ENCODE peak calls at places on chromosomes 11 and 22, in eight cellular contexts. One of them, this sample, is unnamed.

GRCh38 chr11:116124916-116125714 is 620.9 kb upstream of the CADM1 start:
- DNase-seq in CD8-positive, alpha-beta T cell: no peak
- DNase-seq in astrocyte of the hippocampus: no peak
- DNase-seq in anterior cingulate cortex: no peak
- DNase-seq in NCI-H460: no peak
- DNase-seq in fibroblast of the conjunctiva: no peak
- DNase-seq in NCI-H2029 treated with DMSO at 0.1 percent for 48 hours: no peak
- DNase-seq in effector memory CD8-positive, alpha-beta T cell: no peak
- DNase-seq in this sample: no peak

GRCh38 chr11:117814766-117815261 is 9.7 kb downstream of the FXYD2 start:
- DNase-seq in anterior cingulate cortex: peak; percentile 8
- DNase-seq in effector memory CD8-positive, alpha-beta T cell: peak; percentile 84
- DNase-seq in fibroblast of the conjunctiva: no peak
- DNase-seq in astrocyte of the hippocampus: peak; percentile 50
- DNase-seq in NCI-H460: no peak
- DNase-seq in NCI-H2029 treated with DMSO at 0.1 percent for 48 hours: peak; percentile 91
- DNase-seq in CD8-positive, alpha-beta T cell: peak; percentile 82
- DNase-seq in this sample: peak; percentile 58

GRCh38 chr22:30890689-30891442 is 77.7 kb downstream of the MORC2 start:
- DNase-seq in anterior cingulate cortex: no peak
- DNase-seq in fibroblast of the conjunctiva: no peak
- DNase-seq in effector memory CD8-positive, alpha-beta T cell: no peak
- DNase-seq in astrocyte of the hippocampus: peak; percentile 42
- DNase-seq in NCI-H2029 treated with DMSO at 0.1 percent for 48 hours: no peak
- DNase-seq in NCI-H460: peak; percentile 1
- DNase-seq in CD8-positive, alpha-beta T cell: no peak
- DNase-seq in this sample: peak; percentile 47

GRCh38 chr11:70024036-70024772 is 53.9 kb upstream of the ANO1 start:
- DNase-seq in fibroblast of the conjunctiva: no peak
- DNase-seq in NCI-H2029 treated with DMSO at 0.1 percent for 48 hours: no peak
- DNase-seq in effector memory CD8-positive, alpha-beta T cell: no peak
- DNase-seq in anterior cingulate cortex: no peak
- DNase-seq in astrocyte of the hippocampus: no peak
- DNase-seq in NCI-H460: no peak
- DNase-seq in CD8-positive, alpha-beta T cell: no peak
- DNase-seq in this sample: no peak

GRCh38 chr11:30321321-30321720 is 1.6 kb upstream of the ARL14EP start:
- DNase-seq in astrocyte of the hippocampus: no peak
- DNase-seq in anterior cingulate cortex: no peak
- DNase-seq in fibroblast of the conjunctiva: no peak
- DNase-seq in NCI-H460: no peak
- DNase-seq in effector memory CD8-positive, alpha-beta T cell: no peak
- DNase-seq in NCI-H2029 treated with DMSO at 0.1 percent for 48 hours: no peak
- DNase-seq in CD8-positive, alpha-beta T cell: no peak
- DNase-seq in this sample: no peak

GRCh38 chr11:45777127-45777969 is 27.6 kb upstream of the SLC35C1 start:
- DNase-seq in NCI-H2029 treated with DMSO at 0.1 percent for 48 hours: no peak
- DNase-seq in CD8-positive, alpha-beta T cell: no peak
- DNase-seq in anterior cingulate cortex: no peak
- DNase-seq in effector memory CD8-positive, alpha-beta T cell: no peak
- DNase-seq in NCI-H460: no peak
- DNase-seq in fibroblast of the conjunctiva: no peak
- DNase-seq in astrocyte of the hippocampus: no peak
- DNase-seq in this sample: no peak

GRCh38 chr11:121714356-121714755 is 261.6 kb upstream of the SORL1-AS1 start:
- DNase-seq in astrocyte of the hippocampus: no peak
- DNase-seq in effector memory CD8-positive, alpha-beta T cell: no peak
- DNase-seq in fibroblast of the conjunctiva: no peak
- DNase-seq in NCI-H2029 treated with DMSO at 0.1 percent for 48 hours: no peak
- DNase-seq in NCI-H460: no peak
- DNase-seq in anterior cingulate cortex: no peak
- DNase-seq in CD8-positive, alpha-beta T cell: no peak
- DNase-seq in this sample: no peak

GRCh38 chr11:6627762-6628241 is 8.6 kb upstream of the TPP1 start:
- DNase-seq in anterior cingulate cortex: no peak
- DNase-seq in effector memory CD8-positive, alpha-beta T cell: no peak
- DNase-seq in astrocyte of the hippocampus: no peak
- DNase-seq in CD8-positive, alpha-beta T cell: no peak
- DNase-seq in NCI-H460: no peak
- DNase-seq in fibroblast of the conjunctiva: no peak
- DNase-seq in NCI-H2029 treated with DMSO at 0.1 percent for 48 hours: no peak
- DNase-seq in this sample: no peak

GRCh38 chr11:102138223-102138622 is 28.0 kb downstream of the YAP1 start:
- DNase-seq in astrocyte of the hippocampus: peak; percentile 23
- DNase-seq in NCI-H460: no peak
- DNase-seq in anterior cingulate cortex: no peak
- DNase-seq in effector memory CD8-positive, alpha-beta T cell: no peak
- DNase-seq in CD8-positive, alpha-beta T cell: no peak
- DNase-seq in NCI-H2029 treated with DMSO at 0.1 percent for 48 hours: no peak
- DNase-seq in fibroblast of the conjunctiva: no peak
- DNase-seq in this sample: no peak

GRCh38 chr22:49878206-49878605 is 24.6 kb downstream of the ZBED4 start:
- DNase-seq in fibroblast of the conjunctiva: no peak
- DNase-seq in effector memory CD8-positive, alpha-beta T cell: no peak
- DNase-seq in anterior cingulate cortex: no peak
- DNase-seq in NCI-H2029 treated with DMSO at 0.1 percent for 48 hours: no peak
- DNase-seq in NCI-H460: no peak
- DNase-seq in CD8-positive, alpha-beta T cell: no peak
- DNase-seq in astrocyte of the hippocampus: no peak
- DNase-seq in this sample: no peak

GRCh38 chr11:84316866-84317560 is 1030.8 kb upstream of the CCDC90B start:
- DNase-seq in CD8-positive, alpha-beta T cell: no peak
- DNase-seq in anterior cingulate cortex: peak; percentile 70
- DNase-seq in fibroblast of the conjunctiva: no peak
- DNase-seq in NCI-H2029 treated with DMSO at 0.1 percent for 48 hours: no peak
- DNase-seq in astrocyte of the hippocampus: peak; percentile 57
- DNase-seq in effector memory CD8-positive, alpha-beta T cell: no peak
- DNase-seq in NCI-H460: no peak
- DNase-seq in this sample: no peak

GRCh38 chr22:42994917-42995562 is 19.9 kb downstream of the PACSIN2 start:
- DNase-seq in NCI-H2029 treated with DMSO at 0.1 percent for 48 hours: no peak
- DNase-seq in effector memory CD8-positive, alpha-beta T cell: no peak
- DNase-seq in anterior cingulate cortex: peak; percentile 36
- DNase-seq in astrocyte of the hippocampus: peak; percentile 88
- DNase-seq in fibroblast of the conjunctiva: peak; percentile 86
- DNase-seq in CD8-positive, alpha-beta T cell: no peak
- DNase-seq in NCI-H460: peak; percentile 49
- DNase-seq in this sample: no peak

GRCh38 chr22:43171019-43171491 is 15.9 kb downstream of the TTLL12 start:
- DNase-seq in anterior cingulate cortex: no peak
- DNase-seq in NCI-H2029 treated with DMSO at 0.1 percent for 48 hours: no peak
- DNase-seq in effector memory CD8-positive, alpha-beta T cell: no peak
- DNase-seq in CD8-positive, alpha-beta T cell: no peak
- DNase-seq in NCI-H460: no peak
- DNase-seq in astrocyte of the hippocampus: no peak
- DNase-seq in fibroblast of the conjunctiva: no peak
- DNase-seq in this sample: no peak

GRCh38 chr22:46103181-46103580 is 47.1 kb upstream of the PPARA start:
- DNase-seq in anterior cingulate cortex: no peak
- DNase-seq in astrocyte of the hippocampus: no peak
- DNase-seq in effector memory CD8-positive, alpha-beta T cell: no peak
- DNase-seq in CD8-positive, alpha-beta T cell: no peak
- DNase-seq in NCI-H460: no peak
- DNase-seq in NCI-H2029 treated with DMSO at 0.1 percent for 48 hours: no peak
- DNase-seq in fibroblast of the conjunctiva: no peak
- DNase-seq in this sample: no peak

GRCh38 chr22:45335854-45336492 is 26.2 kb downstream of the FAM118A start:
- DNase-seq in CD8-positive, alpha-beta T cell: no peak
- DNase-seq in effector memory CD8-positive, alpha-beta T cell: no peak
- DNase-seq in NCI-H2029 treated with DMSO at 0.1 percent for 48 hours: no peak
- DNase-seq in NCI-H460: no peak
- DNase-seq in astrocyte of the hippocampus: no peak
- DNase-seq in fibroblast of the conjunctiva: no peak
- DNase-seq in anterior cingulate cortex: no peak
- DNase-seq in this sample: no peak

GRCh38 chr11:65041206-65042035 is at the start of gene SAC3D1:
- DNase-seq in NCI-H460: no peak
- DNase-seq in NCI-H2029 treated with DMSO at 0.1 percent for 48 hours: no peak
- DNase-seq in CD8-positive, alpha-beta T cell: peak; percentile 43
- DNase-seq in astrocyte of the hippocampus: peak; percentile 85
- DNase-seq in effector memory CD8-positive, alpha-beta T cell: peak; percentile 64
- DNase-seq in anterior cingulate cortex: no peak
- DNase-seq in fibroblast of the conjunctiva: peak; percentile 12
- DNase-seq in this sample: no peak

This sample was measured in GM18507.